ENCODE peak calls at places on chromosomes 11 and 22, in four cellular contexts. Y is fibroblast of mammary gland, Z is cardiac muscle cell, S is upper lobe of right lung. O is an unnamed sample.

GRCh38 chr11:5123802-5124521 is 14.2 kb downstream of the OR52A5 start:
- DNase-seq in Y (peak), Z (peak), S (no peak), O (peak)

GRCh38 chr11:368414-369335 is 624 bp upstream of the B4GALNT4 start:
- DNase-seq in Y (no peak), Z (peak), S (no peak), O (no peak)

GRCh38 chr11:17803751-17804334 is 69.3 kb downstream of the KCNC1 start:
- DNase-seq in Y (no peak), Z (no peak), S (no peak), O (no peak)

GRCh38 chr11:31870609-31871309 is 59.6 kb upstream of the PAX6 start:
- DNase-seq in Y (peak), Z (peak), S (no peak), O (peak)

GRCh38 chr11:46308632-46309419 is 31.4 kb downstream of the CREB3L1 start:
- DNase-seq in Y (peak), Z (peak), S (peak), O (peak)

GRCh38 chr11:35682230-35683195 is 19.9 kb downstream of the TRIM44 start:
- DNase-seq in Y (peak), Z (no peak), S (no peak), O (no peak)

GRCh38 chr22:48906177-48906835 is 921.4 kb downstream of the BRD1 start:
- DNase-seq in Y (no peak), Z (no peak), S (peak), O (no peak)

GRCh38 chr11:67045314-67045713 is 11.3 kb upstream of the RHOD start:
- DNase-seq in Y (peak), Z (peak), S (no peak), O (peak)

GRCh38 chr22:50169774-50170341 is 673 bp upstream of the PANX2 start:
- DNase-seq in Y (no peak), Z (peak), S (no peak), O (peak)

GRCh38 chr11:79535606-79536005 is 94.8 kb upstream of the TENM4 start:
- DNase-seq in Y (no peak), Z (no peak), S (no peak), O (no peak)

GRCh38 chr11:44564653-44565007 is 833 bp upstream of the CD82 start:
- DNase-seq in Y (peak), Z (peak), S (peak), O (no peak)

GRCh38 chr11:117199061-117199915 is at the start of gene TAGLN:
- DNase-seq in Y (peak), Z (peak), S (peak), O (peak)

GRCh38 chr11:124841186-124841585 is 24.0 kb upstream of the ROBO3 start:
- DNase-seq in Y (no peak), Z (no peak), S (no peak), O (no peak)

GRCh38 chr22:41239443-41240128 is 1.1 kb downstream of the CHADL start:
- DNase-seq in Y (no peak), Z (no peak), S (no peak), O (no peak)

GRCh38 chr11:84722583-84723108 is 904.5 kb downstream of the DLG2 start:
- DNase-seq in Y (peak), Z (no peak), S (no peak), O (no peak)

GRCh38 chr22:26027341-26027740 is 141.9 kb upstream of the SEZ6L start:
- DNase-seq in Y (no peak), Z (no peak), S (no peak), O (no peak)

GRCh38 chr11:113161671-113162589 is 152.5 kb upstream of the TTC12 start:
- DNase-seq in Y (no peak), Z (no peak), S (no peak), O (no peak)

GRCh38 chr11:33976351-33977199 is 75.0 kb upstream of the CAPRIN1 start:
- DNase-seq in Y (peak), Z (peak), S (no peak), O (no peak)

GRCh38 chr11:2382927-2383822 is 6.1 kb downstream of the CD81 start:
- DNase-seq in Y (peak), Z (peak), S (no peak), O (no peak)

GRCh38 chr11:34830648-34831047 is 85.5 kb downstream of the APIP start:
- DNase-seq in Y (no peak), Z (peak), S (no peak), O (no peak)

GRCh38 chr22:19798320-19798665 is 37.7 kb downstream of the TBX1 start:
- DNase-seq in Y (no peak), Z (no peak), S (no peak), O (no peak)

GRCh38 chr11:118088531-118088930 is 1.8 kb upstream of the SMIM35 start:
- DNase-seq in Y (no peak), Z (no peak), S (no peak), O (no peak)

GRCh38 chr11:36388086-36388485 is 92.0 kb downstream of the PRR5L start:
- DNase-seq in Y (no peak), Z (no peak), S (no peak), O (no peak)

GRCh38 chr11:27392278-27392677 is 29.3 kb upstream of the CCDC34 start:
- DNase-seq in Y (no peak), Z (no peak), S (no peak), O (no peak)

GRCh38 chr22:22770881-22771280 is 116.7 kb upstream of the IGLL5 start:
- DNase-seq in Y (no peak), Z (no peak), S (no peak), O (no peak)

GRCh38 chr22:22769434-22770279 is 118.0 kb upstream of the IGLL5 start:
- DNase-seq in Y (no peak), Z (no peak), S (no peak), O (no peak)

GRCh38 chr22:22770280-22770871 is 117.2 kb upstream of the IGLL5 start:
- DNase-seq in Y (peak), Z (peak), S (no peak), O (no peak)

GRCh38 chr22:22768885-22769284 is 118.7 kb upstream of the IGLL5 start:
- DNase-seq in Y (no peak), Z (no peak), S (no peak), O (no peak)

DNA sequence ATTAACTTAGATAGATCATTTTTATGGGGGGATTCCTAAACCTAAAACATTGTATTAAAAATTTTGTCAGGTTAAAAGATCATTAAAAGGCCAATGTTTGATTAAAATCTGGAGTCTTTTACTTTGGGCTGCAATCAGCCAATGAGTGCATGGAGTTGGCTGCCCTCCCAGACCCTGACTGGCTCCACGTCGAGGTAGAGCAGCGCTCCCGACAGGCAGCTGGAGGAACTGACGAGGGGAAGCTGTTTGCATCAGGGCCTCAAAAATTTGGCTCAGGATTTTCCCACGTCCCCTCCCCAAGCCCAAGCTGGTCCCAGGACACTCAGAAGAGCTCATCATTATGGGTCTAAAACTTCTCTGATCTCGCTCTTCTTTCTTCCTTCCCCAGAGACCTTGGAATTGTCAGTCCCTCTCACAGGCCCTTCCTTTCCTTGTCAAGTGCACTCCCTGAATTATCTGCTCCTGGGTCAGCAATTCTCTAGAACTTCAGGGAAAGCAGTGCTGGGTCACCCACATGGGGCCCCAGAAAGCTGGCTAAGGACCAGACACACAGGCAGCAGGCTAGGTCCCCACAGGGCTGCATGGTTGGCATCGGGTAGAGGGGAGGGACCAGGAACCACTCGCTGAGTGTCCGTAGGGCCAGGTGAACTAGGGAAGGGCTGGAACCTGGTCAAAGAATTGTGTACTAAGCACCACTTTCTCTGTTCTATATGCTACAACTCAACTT is 119.6 kb upstream of the IGLL5 start:
- DNase-seq in Y (peak), Z (peak), S (no peak), O (no peak)
- TF ChIP-seq CTCF in Y (peak), Z (peak), S (no peak), O (no peak)

GRCh38 chr22:43088979-43089717 is at the start of gene TTLL1:
- DNase-seq in Y (peak), Z (peak), S (peak), O (peak)
- TF ChIP-seq CTCF in Y (no peak), Z (no peak), S (peak), O (no peak)

DNA sequence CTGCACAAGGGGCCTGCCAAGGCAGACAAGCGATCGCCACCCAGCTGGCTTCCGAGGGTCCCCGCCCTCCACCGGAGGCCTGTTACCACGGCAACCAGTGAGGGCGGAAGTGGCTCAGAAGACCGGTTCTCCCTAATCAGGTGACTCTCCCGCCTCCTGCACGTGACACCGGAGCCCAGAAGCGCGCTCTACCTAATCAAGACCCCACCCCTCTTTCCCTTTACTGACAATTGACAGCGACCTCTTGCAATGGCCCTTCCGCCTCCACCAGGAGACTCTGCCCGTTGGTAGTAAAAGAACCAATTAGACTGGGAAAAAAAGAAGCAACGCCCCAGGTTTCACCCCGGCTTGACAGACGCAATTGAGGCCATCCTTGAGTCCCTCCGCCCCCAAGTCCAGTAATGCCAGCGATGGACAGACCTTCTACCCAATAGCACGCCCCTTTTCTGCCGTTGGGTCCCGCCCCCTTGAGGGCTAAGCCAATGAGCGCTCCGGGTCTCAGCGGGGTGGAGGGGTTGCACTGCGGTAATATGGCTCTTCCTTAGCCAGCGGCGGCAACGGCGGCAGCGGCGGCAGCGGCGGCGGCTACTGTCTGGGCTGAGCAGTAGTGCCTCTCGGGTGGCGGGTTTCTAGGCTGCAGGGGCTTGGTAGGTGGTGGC is at the start of gene UVRAG:
- DNase-seq in Y (peak), Z (peak), S (peak), O (peak)
- TF ChIP-seq CTCF in Y (peak), Z (no peak), S (peak), O (no peak)

GRCh38 chr11:61693897-61694840 is 14.0 kb downstream of the DAGLA start:
- DNase-seq in Y (no peak), Z (no peak), S (no peak), O (no peak)

GRCh38 chr11:61697093-61697492 is 16.9 kb downstream of the DAGLA start:
- DNase-seq in Y (no peak), Z (no peak), S (peak), O (no peak)

GRCh38 chr11:61696602-61697001 is 16.4 kb downstream of the DAGLA start:
- DNase-seq in Y (no peak), Z (peak), S (no peak), O (no peak)

GRCh38 chr11:61695917-61696316 is 15.7 kb downstream of the DAGLA start:
- DNase-seq in Y (peak), Z (peak), S (peak), O (peak)

DNA sequence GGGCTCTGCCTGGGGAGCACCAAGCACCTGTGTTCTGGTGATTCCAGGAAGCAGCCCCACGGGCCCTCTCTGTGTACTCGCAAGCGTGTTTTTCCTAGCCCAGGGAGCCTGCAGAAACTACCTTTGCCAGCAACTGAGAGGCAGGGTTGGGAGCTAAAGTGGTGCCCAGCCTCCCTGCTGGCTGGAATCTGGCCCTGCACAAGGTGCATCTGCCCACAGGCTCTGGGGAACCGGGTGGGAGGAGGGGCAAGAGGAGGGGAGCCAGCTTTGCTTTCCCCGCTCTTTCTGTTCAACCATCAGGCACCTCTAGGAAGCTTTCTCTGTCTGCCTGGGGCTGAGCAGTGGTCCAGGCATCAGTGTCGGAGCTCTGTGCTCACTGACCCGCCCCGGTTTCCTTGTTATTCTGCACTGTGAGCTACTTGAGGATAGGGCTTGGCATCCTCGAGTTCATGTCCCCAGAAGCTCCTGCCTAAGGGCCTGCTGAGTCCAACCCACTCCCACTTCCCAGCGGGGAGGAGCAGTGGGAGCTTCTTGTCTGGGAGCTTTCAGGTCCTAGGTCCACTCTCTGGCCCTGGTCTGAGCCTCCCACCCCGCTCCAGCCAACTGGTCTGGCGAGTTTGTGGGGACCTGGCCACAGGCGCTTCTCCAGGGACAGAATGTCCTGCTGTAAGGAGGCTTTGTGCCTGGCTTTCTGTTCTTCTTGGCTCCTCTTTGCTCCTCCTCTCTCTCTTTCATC is 14.9 kb downstream of the DAGLA start:
- DNase-seq in Y (no peak), Z (no peak), S (peak), O (no peak)
- TF ChIP-seq CTCF in Y (peak), Z (peak), S (peak), O (no peak)

DNA sequence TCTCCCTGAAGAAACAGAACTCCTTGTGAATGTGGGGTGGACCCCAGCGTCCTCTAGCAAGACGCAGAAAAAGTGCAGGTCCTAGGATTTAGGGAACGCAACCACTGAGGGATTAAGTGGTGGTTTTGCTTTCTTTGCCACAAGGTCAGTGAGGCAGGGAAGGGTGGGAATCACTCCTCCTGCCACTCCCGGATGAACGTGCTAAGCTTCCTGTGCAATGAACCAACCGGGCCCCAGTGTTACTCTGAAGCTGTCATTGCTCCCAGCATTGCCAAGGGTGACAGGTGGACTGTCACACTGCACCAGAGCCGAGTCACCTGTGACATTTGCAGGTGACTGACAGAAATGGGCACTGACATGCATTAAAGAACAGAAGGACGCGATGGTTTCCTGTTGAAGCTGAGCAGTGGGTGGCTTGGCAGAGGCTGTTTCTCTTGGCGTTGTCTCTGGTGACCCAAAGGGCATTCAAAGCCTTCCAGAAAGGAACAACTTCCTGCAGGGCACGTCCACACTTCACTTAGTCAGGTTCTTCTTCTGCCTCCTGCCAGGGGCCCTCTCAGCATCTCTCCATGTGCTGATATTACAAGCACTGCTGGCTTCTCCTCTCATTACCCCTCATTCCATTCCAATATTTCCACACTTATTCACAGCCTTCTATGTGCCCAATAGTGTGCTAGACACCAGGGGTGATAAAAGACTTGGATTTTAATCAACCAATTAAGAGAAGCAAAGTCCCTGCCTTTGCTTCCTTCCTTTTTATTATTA is 9.7 kb downstream of the KIRREL3 start:
- DNase-seq in Y (no peak), Z (no peak), S (no peak), O (no peak)
- TF ChIP-seq CTCF in Y (no peak), Z (peak), S (peak), O (no peak)

O was measured in GM13976.